ENCODE peak calls at places on chromosome 3, in seven cellular contexts. Q, A, C, T, R, W and H are unnamed samples.

GRCh38 chr3:123279121-123279520 is 77.4 kb downstream of the SEC22A start:
- DNase-seq in Q (no peak), A (no peak), W (no peak), R (no peak), T (no peak), C (no peak), H (no peak)

GRCh38 chr3:65168547-65168946 is 480.7 kb upstream of the ADAMTS9 start:
- DNase-seq in C (no peak), Q (peak), W (no peak), A (no peak), T (no peak), R (no peak), H (no peak)

GRCh38 chr3:195178124-195178910 is 92.6 kb downstream of the XXYLT1 start:
- DNase-seq in W (no peak), Q (peak), R (no peak), A (no peak), C (no peak), T (no peak), H (no peak)

GRCh38 chr3:28576590-28577220 is 228.1 kb upstream of the AZI2 start:
- DNase-seq in W (peak), A (no peak), R (no peak), T (no peak), C (no peak), Q (no peak), H (peak)

GRCh38 chr3:127712461-127712860 is 39.7 kb downstream of the ABTB1 start:
- DNase-seq in T (no peak), A (no peak), R (no peak), C (no peak), W (no peak), Q (no peak), H (no peak)

GRCh38 chr3:80677796-80678195 is 910.0 kb upstream of the ROBO1 start:
- DNase-seq in A (no peak), W (no peak), C (no peak), Q (no peak), T (no peak), R (no peak), H (peak)

GRCh38 chr3:98557324-98558010 is 25.7 kb downstream of the GPR15 start:
- DNase-seq in Q (no peak), C (no peak), A (no peak), T (no peak), W (no peak), R (peak), H (no peak)

GRCh38 chr3:192261135-192261534 is 466.2 kb downstream of the FGF12 start:
- DNase-seq in R (no peak), C (no peak), W (no peak), Q (no peak), A (no peak), T (no peak), H (no peak)

GRCh38 chr3:46193436-46193835 is 14.7 kb downstream of the CCR1 start:
- DNase-seq in W (no peak), A (no peak), T (no peak), Q (no peak), C (no peak), R (no peak), H (no peak)

GRCh38 chr3:44886561-44886960 is 12.2 kb downstream of the TGM4 start:
- DNase-seq in R (no peak), W (no peak), T (no peak), C (no peak), Q (no peak), A (no peak), H (no peak)